ENCODE peak calls at places on chromosomes 1 and 21, in four cellular contexts. M, Z, E and H are unnamed samples.

GRCh38 chr21:43734131-43734634 is 15.3 kb downstream of the PDXK start:
- DNase-seq in M (peak), E (no peak), Z (no peak), H (peak)

GRCh38 chr1:178702141-178702540 is 22.9 kb upstream of the RALGPS2 start:
- DNase-seq in E (no peak), Z (no peak), M (no peak), H (no peak)

GRCh38 chr1:234519506-234519905 is 40.5 kb upstream of the TARBP1 start:
- DNase-seq in E (no peak), Z (no peak), M (no peak), H (no peak)

GRCh38 chr1:209398330-209398991 is 185.1 kb upstream of the CAMK1G start:
- DNase-seq in M (peak), Z (no peak), E (no peak), H (no peak)

GRCh38 chr1:246280551-246280950 is 226.5 kb downstream of the SMYD3 start:
- DNase-seq in Z (no peak), E (no peak), M (no peak), H (no peak)

GRCh38 chr1:119987689-119988088 is 81.8 kb downstream of the NOTCH2 start:
- DNase-seq in Z (no peak), E (no peak), M (no peak), H (no peak)

GRCh38 chr1:58548381-58548780 is 1.9 kb upstream of the OMA1 start:
- DNase-seq in M (no peak), E (no peak), Z (no peak), H (no peak)

GRCh38 chr1:12285496-12286143 is 55.8 kb downstream of the VPS13D start:
- DNase-seq in E (no peak), Z (no peak), M (no peak), H (no peak)

GRCh38 chr21:14752006-14752909 is 206.1 kb upstream of the SAMSN1 start:
- DNase-seq in M (no peak), Z (no peak), E (no peak), H (no peak)

GRCh38 chr1:114454539-114454938 is 56.5 kb downstream of the TRIM33 start:
- DNase-seq in Z (no peak), M (no peak), E (no peak), H (no peak)

GRCh38 chr1:48916121-48917069 is 139.7 kb upstream of the BEND5 start:
- DNase-seq in Z (no peak), M (no peak), E (no peak), H (no peak)

GRCh38 chr21:34875830-34876229 is 173.3 kb downstream of the RUNX1 start:
- DNase-seq in E (no peak), M (no peak), Z (no peak), H (no peak)

GRCh38 chr21:34877485-34878128 is 171.5 kb downstream of the RUNX1 start:
- DNase-seq in Z (no peak), E (no peak), M (peak), H (peak)

GRCh38 chr21:34880401-34880800 is 168.7 kb downstream of the RUNX1 start:
- DNase-seq in M (no peak), E (no peak), Z (no peak), H (no peak)

GRCh38 chr21:34878940-34879339 is 170.2 kb downstream of the RUNX1 start:
- DNase-seq in Z (no peak), E (no peak), M (no peak), H (no peak)

GRCh38 chr21:34878501-34878900 is 170.6 kb downstream of the RUNX1 start:
- DNase-seq in E (no peak), Z (no peak), M (peak), H (peak)
- TF ChIP-seq EP300 in E (no peak), Z (no peak), M (no peak), H (no peak)

GRCh38 chr1:84737572-84737971 is 47.3 kb upstream of the SSX2IP start:
- DNase-seq in Z (no peak), M (no peak), E (no peak), H (no peak)

GRCh38 chr1:84736944-84737343 is 46.7 kb upstream of the SSX2IP start:
- DNase-seq in E (no peak), Z (no peak), M (no peak), H (no peak)

GRCh38 chr1:84736445-84736844 is 46.2 kb upstream of the SSX2IP start:
- DNase-seq in M (no peak), Z (no peak), E (no peak), H (no peak)

GRCh38 chr1:84738237-84738636 is 48.0 kb upstream of the SSX2IP start:
- DNase-seq in M (no peak), Z (no peak), E (no peak), H (no peak)

DNA sequence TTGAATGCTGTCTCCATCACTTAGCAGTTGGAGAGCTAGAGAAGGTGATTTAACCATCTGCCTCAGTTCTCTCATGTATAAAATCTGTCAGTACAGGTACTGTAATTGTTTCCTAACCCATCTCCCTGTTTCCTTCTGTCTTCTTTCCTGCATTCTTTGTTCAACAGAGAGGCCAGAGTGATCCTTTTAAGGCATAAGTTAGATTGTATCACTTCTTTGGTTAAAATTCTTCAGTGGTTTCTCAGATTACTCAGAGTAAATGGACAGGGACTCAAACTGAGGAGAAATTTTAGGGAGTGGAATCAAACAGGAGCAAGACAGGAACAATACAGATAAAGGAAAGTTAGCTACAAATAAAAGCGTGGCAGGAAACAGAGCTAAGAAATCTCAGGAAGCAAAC is 45.2 kb upstream of the SSX2IP start:
- DNase-seq in E (no peak), Z (no peak), M (no peak), H (no peak)
- TF ChIP-seq CTCF in E (no peak), Z (no peak), M (no peak), H (no peak)

GRCh38 chr1:181089777-181090505 is 1.4 kb downstream of the IER5 start:
- DNase-seq in M (peak), E (peak), Z (peak), H (peak)
- TF ChIP-seq EP300 in M (no peak), E (peak), Z (no peak), H (no peak)

DNA sequence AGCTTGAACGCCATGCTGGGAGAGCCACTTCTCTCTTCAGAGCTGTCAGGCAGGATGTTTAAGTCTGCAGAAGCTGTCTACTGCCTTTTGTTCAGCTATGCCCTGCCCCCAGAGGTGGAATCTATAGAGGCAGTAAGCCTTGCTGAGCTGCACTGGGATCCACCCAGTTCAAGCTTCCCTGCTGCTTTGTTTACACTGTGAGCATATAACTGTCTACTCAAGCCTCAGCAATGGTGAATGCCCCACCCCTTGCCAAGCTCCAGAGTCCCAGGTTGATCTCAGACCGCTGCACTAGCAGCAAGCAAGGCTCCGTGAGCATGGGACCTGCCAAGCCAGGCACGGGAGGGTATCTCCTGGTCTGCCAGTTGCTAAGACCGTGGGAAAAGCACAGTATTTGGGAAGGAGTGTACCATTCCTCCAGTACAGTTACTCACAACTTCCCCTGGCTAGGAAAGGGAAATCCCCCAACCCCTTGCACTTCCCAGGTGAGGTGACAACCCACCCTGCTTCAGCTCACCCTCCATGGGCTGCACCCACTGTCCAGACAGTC is 32.6 kb downstream of the RGS13 start:
- DNase-seq in Z (no peak), M (peak), E (no peak), H (no peak)
- TF ChIP-seq CTCF in Z (no peak), M (no peak), E (no peak), H (no peak)

GRCh38 chr1:54476231-54477109 is 70.3 kb upstream of the SSBP3 start:
- DNase-seq in E (no peak), Z (no peak), M (no peak), H (no peak)
- TF ChIP-seq EP300 in E (no peak), Z (no peak), M (no peak), H (no peak)

GRCh38 chr1:164880644-164881043 is 321.7 kb downstream of the PBX1 start:
- DNase-seq in M (no peak), Z (no peak), E (no peak), H (no peak)
- TF ChIP-seq CTCF in M (no peak), Z (no peak), E (no peak), H (no peak)

GRCh38 chr1:180521474-180522203 is 19.3 kb upstream of the ACBD6 start:
- DNase-seq in E (no peak), M (no peak), Z (no peak), H (no peak)
- TF ChIP-seq EP300 in E (no peak), M (no peak), Z (peak), H (no peak)

DNA sequence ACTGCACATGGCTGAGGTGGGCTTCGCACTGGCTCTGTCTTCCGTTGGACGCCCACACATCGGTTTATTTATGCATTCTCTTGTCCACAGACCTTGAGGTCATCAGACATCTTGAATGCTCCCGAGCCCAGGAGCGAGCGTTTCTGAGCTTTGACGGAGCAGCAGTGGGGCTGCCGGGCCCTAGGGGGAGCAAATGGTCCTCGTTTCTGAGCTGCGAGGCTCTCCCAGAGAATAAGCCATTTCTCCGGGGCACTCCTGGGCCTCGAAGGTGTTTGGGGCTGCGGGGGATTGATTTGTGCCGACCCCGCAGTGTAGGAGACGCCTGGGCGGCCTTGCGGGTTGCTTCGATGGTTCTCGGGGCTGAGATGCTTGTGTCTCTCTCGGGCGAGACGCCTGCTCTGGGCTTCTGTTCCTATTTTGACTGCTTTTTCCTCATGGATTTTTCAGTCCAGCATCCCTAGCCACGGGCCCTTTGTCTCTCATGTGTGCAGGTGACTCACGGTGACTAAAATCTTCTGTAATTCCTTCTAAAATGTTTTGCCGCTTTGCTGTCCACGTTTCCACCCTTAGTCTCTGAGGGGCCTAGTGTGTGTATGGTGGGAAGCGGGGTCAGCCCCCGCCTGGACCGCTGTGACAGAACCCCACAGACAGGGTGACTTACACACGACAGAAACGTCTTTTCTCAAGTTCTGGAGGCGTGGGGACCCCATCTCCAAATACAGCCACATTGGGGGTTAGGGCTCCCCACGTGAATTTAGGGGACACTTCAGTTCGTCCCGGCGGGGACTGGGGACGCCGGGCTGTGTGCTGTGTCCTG is 62.1 kb downstream of the FAAP20 start:
- DNase-seq in Z (peak), M (peak), E (peak), H (no peak)
- TF ChIP-seq CTCF in Z (peak), M (peak), E (peak), H (peak)

DNA sequence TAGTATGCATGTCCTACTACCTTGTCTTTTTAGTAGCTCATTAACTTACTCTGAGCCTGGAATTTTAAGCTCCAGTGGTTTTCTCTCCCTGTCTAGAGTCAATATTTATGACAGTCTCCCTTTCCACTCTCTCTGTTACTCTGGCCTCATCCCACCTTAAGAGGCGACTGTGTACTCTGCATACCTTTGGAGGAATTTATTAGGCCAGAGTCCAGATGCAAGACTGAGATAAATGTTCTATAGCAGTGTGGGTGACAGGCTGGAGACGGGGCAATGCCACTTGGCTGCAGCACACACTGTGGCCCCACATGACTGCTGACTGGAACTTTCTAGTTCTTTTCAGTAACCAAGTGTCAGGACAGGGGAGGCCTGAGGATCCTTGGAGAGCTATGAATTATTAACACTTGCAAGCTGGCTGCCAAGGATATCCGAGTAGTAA is 4.1 kb upstream of the PDZK1 start:
- DNase-seq in M (peak), E (no peak), Z (no peak), H (no peak)
- TF ChIP-seq EP300 in M (no peak), E (no peak), Z (no peak), H (no peak)